ENCODE peak calls at places on chromosomes 7 and 10, in seven cellular contexts. G is choroid plexus epithelial cell, Z is heart right ventricle, Y is A549, Q is AG04450, X is ovary, E is PC-9. L is an unnamed sample.

GRCh38 chr7:37211097-37211496 is 237.6 kb downstream of the ELMO1 start:
- DNase-seq in G (peak; percentile 56), Z (peak; percentile 55), Y (no peak), Q (no peak), X (peak; percentile 54), E (no peak), L (no peak)

GRCh38 chr7:70527489-70527888 is 604.5 kb upstream of the GALNT17 start:
- DNase-seq in G (no peak), Z (no peak), Y (no peak), Q (no peak), X (no peak), E (no peak), L (no peak)

GRCh38 chr10:122852261-122852660 is 6.6 kb upstream of the CUZD1 start:
- DNase-seq in G (peak; percentile 29), Z (no peak), Y (no peak), Q (no peak), X (no peak), E (no peak), L (no peak)

GRCh38 chr7:24732646-24733413 is 24.4 kb downstream of the GSDME start:
- DNase-seq in G (peak; percentile 76), Z (no peak), Y (peak; percentile 71), Q (peak; percentile 72), X (no peak), E (peak; percentile 43), L (no peak)

GRCh38 chr7:8511810-8512209 is 78.4 kb downstream of the NXPH1 start:
- DNase-seq in G (no peak), Z (no peak), Y (no peak), Q (no peak), X (no peak), E (no peak), L (no peak)

GRCh38 chr10:124739996-124740373 is 4.2 kb downstream of the FAM53B start:
- DNase-seq in G (no peak), Z (no peak), Y (no peak), Q (no peak), X (peak; percentile 20), E (no peak), L (no peak)

GRCh38 chr10:11533328-11533781 is 78.1 kb downstream of the USP6NL start:
- DNase-seq in G (peak; percentile 53), Z (no peak), Y (peak; percentile 30), Q (no peak), X (no peak), E (no peak), L (no peak)

GRCh38 chr7:21869785-21870402 is 75.8 kb downstream of the CDCA7L start:
- DNase-seq in G (peak; percentile 70), Z (no peak), Y (peak; percentile 14), Q (no peak), X (no peak), E (no peak), L (peak; percentile 31)

GRCh38 chr10:107487284-107487683 is 322.8 kb upstream of the SORCS1 start:
- DNase-seq in G (peak; percentile 27), Z (no peak), Y (no peak), Q (no peak), X (no peak), E (no peak), L (no peak)

GRCh38 chr10:86355571-86356038 is 11.0 kb downstream of the GRID1 start:
- DNase-seq in G (no peak), Z (peak; percentile 75), Y (no peak), Q (no peak), X (no peak), E (no peak), L (no peak)

GRCh38 chr10:111598433-111599059 is 521.7 kb downstream of the ADRA2A start:
- DNase-seq in G (peak; percentile 74), Z (peak; percentile 49), Y (peak; percentile 66), Q (no peak), X (peak; percentile 10), E (peak; percentile 9), L (peak; percentile 4)

GRCh38 chr7:129315916-129316315 is 91.1 kb downstream of the AHCYL2 start:
- DNase-seq in G (no peak), Z (peak; percentile 44), Y (no peak), Q (no peak), X (no peak), E (no peak), L (no peak)

GRCh38 chr7:110373514-110374258 is 717.2 kb upstream of the LRRN3 start:
- DNase-seq in G (peak; percentile 19), Z (no peak), Y (no peak), Q (peak; percentile 39), X (no peak), E (no peak), L (peak; percentile 94)

GRCh38 chr7:39375874-39376190 is 190.4 kb upstream of the YAE1 start:
- DNase-seq in G (no peak), Z (no peak), Y (no peak), Q (no peak), X (no peak), E (no peak), L (no peak)

GRCh38 chr7:137546671-137547070 is 203.1 kb upstream of the PTN start:
- DNase-seq in G (peak; percentile 68), Z (no peak), Y (no peak), Q (no peak), X (no peak), E (no peak), L (no peak)

DNA sequence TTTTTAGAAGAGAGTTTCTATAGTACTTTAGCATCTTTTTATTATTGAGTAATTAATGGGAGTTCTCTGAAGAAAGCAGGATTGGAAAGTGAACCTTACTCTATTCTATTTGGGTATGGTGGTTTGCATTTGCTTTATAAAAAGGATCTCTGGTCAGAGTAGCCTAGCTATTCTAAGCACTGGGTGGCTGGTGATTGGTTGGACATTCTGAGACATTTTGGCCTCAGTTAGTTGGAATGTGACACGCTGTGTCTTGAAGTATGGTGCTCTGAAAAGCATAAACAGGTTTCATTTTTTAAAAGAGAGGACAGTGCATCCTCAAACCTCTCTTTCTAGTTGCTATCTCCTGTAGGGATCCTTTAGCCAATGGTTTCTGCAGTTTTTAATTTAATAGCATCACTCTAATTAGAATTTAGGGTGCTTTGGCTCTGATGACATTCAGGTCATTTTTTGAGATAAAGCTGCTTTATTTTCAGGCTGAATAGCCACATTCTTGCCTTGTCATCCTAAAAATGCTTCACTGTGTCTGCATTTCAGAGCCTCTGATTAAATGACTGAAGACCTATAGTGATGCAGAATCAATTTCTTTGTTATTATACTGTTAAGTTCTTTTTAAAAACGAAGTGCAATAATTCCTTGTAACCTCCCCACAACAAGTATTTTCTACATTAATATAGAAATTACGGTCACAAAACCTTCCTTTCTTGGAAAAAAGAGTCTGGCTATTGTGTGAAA is 20.6 kb downstream of the TMEM178B start:
- DNase-seq in G (no peak), Z (no peak), Y (no peak), Q (no peak), X (no peak), E (no peak), L (no peak)
- H3K4me3 ChIP-seq in G (no peak overlapping the region), Z (no peak overlapping the region), Y (no peak overlapping the region), Q (no peak overlapping the region), X (no peak overlapping the region), E (no peak overlapping the region), L (no peak overlapping the region)

GRCh38 chr7:45089314-45089891 is 634 bp upstream of the NACAD start:
- DNase-seq in G (peak; percentile 49), Z (peak; percentile 43), Y (peak; percentile 61), Q (no peak), X (peak; percentile 67), E (peak; percentile 47), L (peak; percentile 8)

GRCh38 chr7:45086348-45087065 is 2.3 kb downstream of the NACAD start:
- DNase-seq in G (no peak), Z (no peak), Y (no peak), Q (no peak), X (no peak), E (no peak), L (no peak)

GRCh38 chr7:45088821-45089313 is at the start of gene NACAD:
- DNase-seq in G (no peak), Z (peak; percentile 31), Y (no peak), Q (no peak), X (peak; percentile 71), E (no peak), L (no peak)

GRCh38 chr7:45087301-45088145 is 1.2 kb downstream of the NACAD start:
- DNase-seq in G (no peak), Z (no peak), Y (no peak), Q (no peak), X (no peak), E (no peak), L (no peak)

DNA sequence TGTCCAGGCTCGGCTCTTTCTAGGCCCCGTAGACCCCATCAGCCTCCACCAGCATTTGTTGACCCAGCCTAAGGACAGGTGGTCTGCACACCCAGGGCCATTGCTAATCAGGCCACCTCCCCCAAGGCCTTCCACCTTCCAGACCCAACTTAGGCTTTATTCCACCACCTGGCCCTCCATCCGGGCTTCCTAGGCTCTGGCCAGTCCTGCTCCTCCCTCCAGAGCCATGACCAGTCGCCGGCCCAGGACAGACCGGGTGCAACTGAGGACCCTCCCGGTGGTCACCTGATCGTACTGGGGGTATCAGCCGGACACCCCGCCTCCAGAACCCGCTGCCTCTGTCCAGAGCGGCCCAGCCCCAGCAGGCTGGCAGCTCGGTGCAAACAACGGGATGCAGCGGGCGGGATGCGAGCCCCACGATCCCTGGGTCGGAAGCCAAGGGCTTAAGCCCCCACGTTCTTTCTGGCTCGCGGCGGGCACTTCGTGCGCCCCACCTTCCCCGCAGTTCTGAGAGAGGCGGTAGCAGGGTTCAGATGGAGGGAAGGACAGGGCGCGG is 545 bp downstream of the NACAD start:
- DNase-seq in G (no peak), Z (no peak), Y (no peak), Q (no peak), X (peak; percentile 33), E (no peak), L (no peak)
- TF ChIP-seq CTCF in G (no peak), Z (no peak), Y (no peak), Q (no peak), X (no peak), E (no peak), L (no peak)

DNA sequence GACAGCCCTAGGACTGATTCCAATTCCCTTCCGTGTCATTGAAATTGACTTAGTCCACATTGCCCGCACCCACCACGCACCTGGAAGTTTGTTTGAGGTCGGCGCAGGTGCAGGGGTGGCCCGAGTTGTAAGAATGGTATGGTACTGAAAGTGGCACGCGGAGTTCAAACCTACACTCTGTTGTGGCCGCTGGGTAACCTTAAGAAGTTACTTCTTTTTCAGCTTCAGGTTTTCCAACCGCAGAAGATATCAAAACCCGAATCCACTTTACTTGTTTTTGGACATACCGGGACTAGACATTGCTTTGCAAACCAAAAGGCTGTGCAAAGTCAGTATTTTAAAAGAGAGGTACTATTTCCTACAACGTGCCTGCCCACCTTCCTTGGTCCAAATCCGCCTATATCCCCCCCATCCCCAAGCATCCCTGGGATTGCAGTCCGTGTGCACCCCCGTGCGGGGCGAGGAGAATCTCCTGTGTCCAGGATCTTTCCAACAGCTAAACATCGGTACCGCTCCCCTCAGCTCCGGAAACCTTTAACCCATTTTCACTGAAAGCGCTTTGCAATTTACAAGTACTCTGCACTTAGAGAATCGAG is 1.0 kb downstream of the IGFBP3 start:
- DNase-seq in G (no peak), Z (no peak), Y (no peak), Q (no peak), X (no peak), E (no peak), L (no peak)
- H3K4me3 ChIP-seq in G (peak overlapping the region; percentile 55), Z (peak overlapping the region; percentile 71), Y (peak overlapping the region; percentile 66), Q (peak overlapping the region; percentile 67), X (peak overlapping the region; percentile 78), E (peak overlapping the region; percentile 84), L (peak overlapping the region; percentile 40)

GRCh38 chr7:146053492-146053891 is 63.1 kb upstream of the CNTNAP2 start:
- DNase-seq in G (peak; percentile 21), Z (no peak), Y (no peak), Q (no peak), X (no peak), E (no peak), L (no peak)

GRCh38 chr7:146057958-146058357 is 58.6 kb upstream of the CNTNAP2 start:
- DNase-seq in G (no peak), Z (no peak), Y (no peak), Q (no peak), X (no peak), E (no peak), L (no peak)

GRCh38 chr7:146054909-146055308 is 61.7 kb upstream of the CNTNAP2 start:
- DNase-seq in G (peak; percentile 31), Z (no peak), Y (no peak), Q (no peak), X (no peak), E (no peak), L (no peak)
- TF ChIP-seq CTCF in G (peak; percentile 52), Z (no peak), Y (no peak), Q (no peak), X (no peak), E (no peak), L (no peak)